ENCODE peak calls at places on chromosomes 1 and 21, in four cellular contexts. V is GM06990, P is caudate nucleus, C is skeletal muscle cell. X is an unnamed sample.

GRCh38 chr1:221164029-221164428 is 284.8 kb downstream of the HLX start:
- DNase-seq in V (no peak), P (no peak), C (no peak), X (no peak)

GRCh38 chr1:231983266-231984193 is 356.9 kb downstream of the DISC1 start:
- DNase-seq in V (no peak), P (no peak), C (no peak), X (no peak)

GRCh38 chr21:33976980-33977720 is 61.5 kb upstream of the ATP5PO start:
- DNase-seq in V (no peak), P (no peak), C (no peak), X (no peak)

GRCh38 chr1:172887162-172887561 is 163.6 kb downstream of the TNFSF18 start:
- DNase-seq in V (no peak), P (no peak), C (no peak), X (no peak)

GRCh38 chr21:41681336-41681801 is 85.5 kb downstream of the RIPK4 start:
- DNase-seq in V (no peak), P (no peak), C (no peak), X (no peak)

GRCh38 chr1:48414264-48414663 is 57.7 kb downstream of the SPATA6 start:
- DNase-seq in V (no peak), P (no peak), C (no peak), X (no peak)

GRCh38 chr1:204842892-204843291 is 27.8 kb upstream of the NFASC start:
- DNase-seq in V (no peak), P (no peak), C (no peak), X (no peak)

GRCh38 chr1:54212872-54213271 is 12.9 kb downstream of the MRPL37 start:
- DNase-seq in V (no peak), P (no peak), C (no peak), X (no peak)

GRCh38 chr1:13823126-13823880 is 123.3 kb downstream of the PRDM2 start:
- DNase-seq in V (no peak), P (no peak), C (no peak), X (no peak)

GRCh38 chr1:29488794-29489309 is 252.5 kb downstream of the PTPRU start:
- DNase-seq in V (no peak), P (no peak), C (no peak), X (no peak)

GRCh38 chr1:172394167-172394751 is 26.2 kb upstream of the C1orf105 start:
- DNase-seq in V (peak; percentile 68), P (no peak), C (no peak), X (no peak)

GRCh38 chr1:64663654-64664053 is 81.2 kb upstream of the RAVER2 start:
- DNase-seq in V (peak; percentile 4), P (no peak), C (no peak), X (no peak)

GRCh38 chr1:869499-870244 is 54.1 kb upstream of the SAMD11 start:
- DNase-seq in V (peak; percentile 80), P (no peak), C (no peak), X (no peak)

GRCh38 chr1:41373373-41373772 is 12.1 kb downstream of the FOXO6 start:
- DNase-seq in V (no peak), P (no peak), C (no peak), X (no peak)

GRCh38 chr1:54413295-54413694 is 7.1 kb upstream of the SSBP3 start:
- DNase-seq in V (no peak), P (no peak), C (peak; percentile 31), X (no peak)

GRCh38 chr1:157348538-157349480 is 203.5 kb downstream of the FCRL5 start:
- DNase-seq in V (no peak), P (no peak), C (no peak), X (no peak)

GRCh38 chr1:246705368-246705767 is 18.8 kb upstream of the SCCPDH start:
- DNase-seq in V (no peak), P (no peak), C (peak; percentile 69), X (peak; percentile 46)

GRCh38 chr1:31937300-31938183 is 626 bp downstream of the PTP4A2 start:
- DNase-seq in V (peak; percentile 79), P (no peak), C (no peak), X (no peak)

GRCh38 chr21:26840912-26841311 is 4.3 kb downstream of the ADAMTS1 start:
- DNase-seq in V (no peak), P (no peak), C (no peak), X (no peak)

GRCh38 chr1:184866991-184867788 is 107.1 kb downstream of the NIBAN1 start:
- DNase-seq in V (peak; percentile 79), P (no peak), C (peak; percentile 97), X (peak; percentile 98)

GRCh38 chr21:25107708-25108107 is 499.6 kb downstream of the MRPL39 start:
- DNase-seq in V (no peak), P (no peak), C (peak; percentile 66), X (peak; percentile 90)

GRCh38 chr1:156926175-156926574 is 5.7 kb downstream of the LRRC71 start:
- DNase-seq in V (no peak), P (no peak), C (peak; percentile 39), X (peak; percentile 83)

GRCh38 chr1:211182746-211183145 is 48.8 kb upstream of the KCNH1 start:
- DNase-seq in V (no peak), P (no peak), C (no peak), X (no peak)

GRCh38 chr21:44368711-44369446 is 15.5 kb downstream of the TRPM2 start:
- DNase-seq in V (no peak), P (no peak), C (no peak), X (no peak)

GRCh38 chr1:24683713-24684162 is 40.6 kb downstream of the SRRM1 start:
- DNase-seq in V (no peak), P (no peak), C (peak; percentile 90), X (peak; percentile 79)

GRCh38 chr1:192788184-192788583 is 20.7 kb upstream of the RGS2 start:
- DNase-seq in V (no peak), P (no peak), C (peak; percentile 71), X (peak; percentile 50)

GRCh38 chr21:35599164-35599563 is 461.2 kb downstream of the SETD4 start:
- DNase-seq in V (no peak), P (no peak), C (no peak), X (no peak)

GRCh38 chr1:209048961-209049669 is 534.4 kb upstream of the CAMK1G start:
- DNase-seq in V (no peak), P (no peak), C (no peak), X (peak; percentile 18)

GRCh38 chr1:30966690-30967369 is 58.3 kb upstream of the SDC3 start:
- DNase-seq in V (no peak), P (no peak), C (peak; percentile 39), X (peak; percentile 42)

GRCh38 chr1:154431586-154432373 is 26.6 kb downstream of the IL6R start:
- DNase-seq in V (no peak), P (no peak), C (peak; percentile 87), X (peak; percentile 88)